ENCODE peak calls at places on chromosomes 11 and 22, in five cellular contexts. One of them, this sample, is unnamed.

GRCh38 chr11:2714463-2714800 is 14.6 kb upstream of the KCNQ1OT1 start:
- DNase-seq in K562: no peak
- DNase-seq in substantia nigra: no peak
- DNase-seq in T-helper 2 cell: no peak
- DNase-seq in hepatocyte: no peak
- DNase-seq in this sample: no peak

GRCh38 chr22:18096823-18097222 is 13.8 kb upstream of the TUBA8 start:
- DNase-seq in K562: no peak
- DNase-seq in substantia nigra: no peak
- DNase-seq in T-helper 2 cell: no peak
- DNase-seq in hepatocyte: no peak
- DNase-seq in this sample: no peak

GRCh38 chr11:44727373-44728084 is 767 bp downstream of the TSPAN18 start:
- DNase-seq in K562: peak
- DNase-seq in substantia nigra: peak
- DNase-seq in T-helper 2 cell: peak
- DNase-seq in hepatocyte: peak
- DNase-seq in this sample: peak

GRCh38 chr22:40484906-40485660 is 114.7 kb downstream of the SGSM3 start:
- DNase-seq in K562: no peak
- DNase-seq in substantia nigra: no peak
- DNase-seq in T-helper 2 cell: no peak
- DNase-seq in hepatocyte: no peak
- DNase-seq in this sample: no peak

GRCh38 chr22:41848468-41848867 is 15.6 kb downstream of the SREBF2 start:
- DNase-seq in K562: peak
- DNase-seq in substantia nigra: no peak
- DNase-seq in T-helper 2 cell: no peak
- DNase-seq in hepatocyte: peak
- DNase-seq in this sample: no peak

GRCh38 chr22:35930933-35931332 is 97.7 kb downstream of the RBFOX2 start:
- DNase-seq in K562: peak
- DNase-seq in substantia nigra: peak
- DNase-seq in T-helper 2 cell: peak
- DNase-seq in hepatocyte: peak
- DNase-seq in this sample: peak

GRCh38 chr11:94602430-94603372 is 35.5 kb downstream of the PIWIL4 start:
- DNase-seq in K562: peak
- DNase-seq in substantia nigra: peak
- DNase-seq in T-helper 2 cell: no peak
- DNase-seq in hepatocyte: peak
- DNase-seq in this sample: peak

GRCh38 chr11:104668797-104669463 is 229.3 kb downstream of the CASP12 start:
- DNase-seq in K562: no peak
- DNase-seq in substantia nigra: no peak
- DNase-seq in T-helper 2 cell: peak
- DNase-seq in hepatocyte: peak
- DNase-seq in this sample: peak

GRCh38 chr11:408154-409007 is 6.4 kb downstream of the SIGIRR start:
- DNase-seq in K562: no peak
- DNase-seq in substantia nigra: no peak
- DNase-seq in T-helper 2 cell: no peak
- DNase-seq in hepatocyte: no peak
- DNase-seq in this sample: no peak

GRCh38 chr11:65426839-65427690 is 4.5 kb downstream of the NEAT1 start:
- DNase-seq in K562: peak
- DNase-seq in substantia nigra: peak
- DNase-seq in T-helper 2 cell: peak
- DNase-seq in hepatocyte: peak
- DNase-seq in this sample: peak

GRCh38 chr22:50190182-50190951 is 4.7 kb downstream of the TRABD start:
- DNase-seq in K562: peak
- DNase-seq in substantia nigra: no peak
- DNase-seq in T-helper 2 cell: peak
- DNase-seq in hepatocyte: peak
- DNase-seq in this sample: peak

GRCh38 chr11:69088676-69089146 is 40.0 kb downstream of the TPCN2 start:
- DNase-seq in K562: peak
- DNase-seq in substantia nigra: peak
- DNase-seq in T-helper 2 cell: peak
- DNase-seq in hepatocyte: peak
- DNase-seq in this sample: peak

GRCh38 chr11:1234054-1234720 is 11.3 kb downstream of the MUC5B start:
- DNase-seq in K562: no peak
- DNase-seq in substantia nigra: no peak
- DNase-seq in T-helper 2 cell: no peak
- DNase-seq in hepatocyte: no peak
- DNase-seq in this sample: no peak

GRCh38 chr22:29478326-29479276 is 1.4 kb upstream of the NEFH start:
- DNase-seq in K562: peak
- DNase-seq in substantia nigra: peak
- DNase-seq in T-helper 2 cell: peak
- DNase-seq in hepatocyte: peak
- DNase-seq in this sample: peak

GRCh38 chr11:106880121-106880520 is 138.2 kb downstream of the GUCY1A2 start:
- DNase-seq in K562: no peak
- DNase-seq in substantia nigra: no peak
- DNase-seq in T-helper 2 cell: no peak
- DNase-seq in hepatocyte: no peak
- DNase-seq in this sample: peak

GRCh38 chr22:24027389-24027980 is 16.4 kb downstream of the CABIN1 start:
- DNase-seq in K562: no peak
- DNase-seq in substantia nigra: no peak
- DNase-seq in T-helper 2 cell: no peak
- DNase-seq in hepatocyte: no peak
- DNase-seq in this sample: no peak

GRCh38 chr11:122706689-122707088 is 51.2 kb downstream of the UBASH3B start:
- DNase-seq in K562: no peak
- DNase-seq in substantia nigra: no peak
- DNase-seq in T-helper 2 cell: no peak
- DNase-seq in hepatocyte: no peak
- DNase-seq in this sample: no peak

GRCh38 chr11:48088682-48089050 is 108.3 kb downstream of the PTPRJ start:
- DNase-seq in K562: no peak
- DNase-seq in substantia nigra: no peak
- DNase-seq in T-helper 2 cell: no peak
- DNase-seq in hepatocyte: no peak
- DNase-seq in this sample: no peak

GRCh38 chr11:132501356-132501755 is 1030.9 kb downstream of the OPCML start:
- DNase-seq in K562: no peak
- DNase-seq in substantia nigra: no peak
- DNase-seq in T-helper 2 cell: no peak
- DNase-seq in hepatocyte: no peak
- DNase-seq in this sample: no peak

GRCh38 chr11:60870733-60871377 is 3.5 kb downstream of the ZP1 start:
- DNase-seq in K562: no peak
- DNase-seq in substantia nigra: no peak
- DNase-seq in T-helper 2 cell: peak
- DNase-seq in hepatocyte: no peak
- DNase-seq in this sample: no peak

GRCh38 chr11:69010964-69011623 is 2.0 kb downstream of the MRGPRF start:
- DNase-seq in K562: peak
- DNase-seq in substantia nigra: no peak
- DNase-seq in T-helper 2 cell: peak
- DNase-seq in hepatocyte: peak
- DNase-seq in this sample: peak

GRCh38 chr22:47710135-47710534 is 947.7 kb downstream of the TBC1D22A start:
- DNase-seq in K562: no peak
- DNase-seq in substantia nigra: no peak
- DNase-seq in T-helper 2 cell: no peak
- DNase-seq in hepatocyte: no peak
- DNase-seq in this sample: no peak

GRCh38 chr11:48880021-48880441 is 103.7 kb downstream of the TRIM51G start:
- DNase-seq in K562: no peak
- DNase-seq in substantia nigra: no peak
- DNase-seq in T-helper 2 cell: no peak
- DNase-seq in hepatocyte: no peak
- DNase-seq in this sample: no peak

GRCh38 chr11:102527701-102528100 is 2.8 kb downstream of the MMP7 start:
- DNase-seq in K562: no peak
- DNase-seq in substantia nigra: no peak
- DNase-seq in T-helper 2 cell: no peak
- DNase-seq in hepatocyte: no peak
- DNase-seq in this sample: peak

GRCh38 chr22:20402960-20403778 is 9.2 kb downstream of the ZNF74 start:
- DNase-seq in K562: no peak
- DNase-seq in substantia nigra: no peak
- DNase-seq in T-helper 2 cell: peak
- DNase-seq in hepatocyte: no peak
- DNase-seq in this sample: no peak

GRCh38 chr11:23644443-23644842 is 784.2 kb upstream of the CCDC179 start:
- DNase-seq in K562: no peak
- DNase-seq in substantia nigra: no peak
- DNase-seq in T-helper 2 cell: no peak
- DNase-seq in hepatocyte: no peak
- DNase-seq in this sample: peak

GRCh38 chr11:76669901-76670474 is 559 bp downstream of the LRRC32 start:
- DNase-seq in K562: no peak
- DNase-seq in substantia nigra: no peak
- DNase-seq in T-helper 2 cell: no peak
- DNase-seq in hepatocyte: peak
- DNase-seq in this sample: no peak

GRCh38 chr22:35752833-35753189 is 35.1 kb downstream of the APOL5 start:
- DNase-seq in K562: no peak
- DNase-seq in substantia nigra: no peak
- DNase-seq in T-helper 2 cell: no peak
- DNase-seq in hepatocyte: no peak
- DNase-seq in this sample: no peak

GRCh38 chr11:71446942-71447688 is 1.1 kb downstream of the DHCR7 start:
- DNase-seq in K562: no peak
- DNase-seq in substantia nigra: no peak
- DNase-seq in T-helper 2 cell: peak
- DNase-seq in hepatocyte: peak
- DNase-seq in this sample: peak

GRCh38 chr22:29877620-29878019 is 5.4 kb upstream of the MTMR3 start:
- DNase-seq in K562: no peak
- DNase-seq in substantia nigra: no peak
- DNase-seq in T-helper 2 cell: no peak
- DNase-seq in hepatocyte: no peak
- DNase-seq in this sample: no peak

GRCh38 chr11:34633990-34634725 is 13.3 kb downstream of the EHF start:
- DNase-seq in K562: no peak
- DNase-seq in substantia nigra: no peak
- DNase-seq in T-helper 2 cell: peak
- DNase-seq in hepatocyte: no peak
- DNase-seq in this sample: no peak

GRCh38 chr11:34948721-34949120 is 32.3 kb downstream of the PDHX start:
- DNase-seq in K562: no peak
- DNase-seq in substantia nigra: no peak
- DNase-seq in T-helper 2 cell: no peak
- DNase-seq in hepatocyte: no peak
- DNase-seq in this sample: no peak

GRCh38 chr11:113314389-113315301 is at the start of gene TTC12:
- DNase-seq in K562: peak
- DNase-seq in substantia nigra: peak
- DNase-seq in T-helper 2 cell: peak
- DNase-seq in hepatocyte: peak
- DNase-seq in this sample: peak

GRCh38 chr11:46414466-46414796 is 22.9 kb upstream of the CHRM4 start:
- DNase-seq in K562: no peak
- DNase-seq in substantia nigra: no peak
- DNase-seq in T-helper 2 cell: no peak
- DNase-seq in hepatocyte: no peak
- DNase-seq in this sample: no peak

This sample was measured in mesendoderm.